ENCODE peak calls at places on chromosomes 11 and 22, in four cellular contexts. N, O, K and C are unnamed samples.

GRCh38 chr22:49810363-49811013 is 17.2 kb downstream of the BRD1 start:
- DNase-seq in O (no peak), K (no peak), N (peak), C (no peak)

GRCh38 chr11:120021978-120022377 is 115.9 kb downstream of the TRIM29 start:
- DNase-seq in K (no peak), O (no peak), N (no peak), C (peak)

GRCh38 chr11:66886671-66887221 is 29.9 kb downstream of the LRFN4 start:
- DNase-seq in O (no peak), N (peak), K (no peak), C (no peak)

GRCh38 chr11:84719935-84720577 is 907.1 kb downstream of the DLG2 start:
- DNase-seq in O (peak), K (peak), N (no peak), C (peak)

GRCh38 chr11:116300252-116300651 is 472.5 kb downstream of the BUD13 start:
- DNase-seq in N (no peak), O (peak), K (no peak), C (no peak)

GRCh38 chr22:43343262-43343988 is at the start of gene SCUBE1:
- DNase-seq in K (peak), O (peak), N (no peak), C (peak)

GRCh38 chr22:44211256-44211945 is 30.7 kb downstream of the PARVG start:
- DNase-seq in O (no peak), N (no peak), K (no peak), C (peak)

GRCh38 chr11:45959851-45960250 is 37.4 kb downstream of the LARGE2 start:
- DNase-seq in N (no peak), K (no peak), O (no peak), C (no peak)

GRCh38 chr11:116700586-116701220 is 72.1 kb downstream of the BUD13 start:
- DNase-seq in N (no peak), K (peak), O (no peak), C (peak)

GRCh38 chr11:34585870-34586654 is 34.8 kb upstream of the EHF start:
- DNase-seq in O (peak), K (no peak), N (peak), C (no peak)

GRCh38 chr22:46463435-46464227 is 73.8 kb downstream of the CELSR1 start:
- DNase-seq in N (no peak), O (no peak), K (no peak), C (no peak)

GRCh38 chr22:28018461-28018927 is 99.4 kb upstream of the PITPNB start:
- DNase-seq in N (no peak), K (no peak), O (no peak), C (no peak)

GRCh38 chr22:37906364-37907008 is 389 bp downstream of the MICALL1 start:
- DNase-seq in K (peak), N (no peak), O (no peak), C (no peak)

GRCh38 chr22:29606320-29606719 is 2.9 kb downstream of the NF2 start:
- DNase-seq in K (no peak), O (peak), N (no peak), C (peak)

GRCh38 chr11:109789911-109790310 is 303.3 kb upstream of the ZC3H12C start:
- DNase-seq in O (peak), N (peak), K (no peak), C (no peak)

GRCh38 chr22:38310518-38311330 is 6.5 kb downstream of the CSNK1E start:
- DNase-seq in O (no peak), N (no peak), K (no peak), C (no peak)

GRCh38 chr11:2929880-2930704 is 872 bp upstream of the PHLDA2 start:
- DNase-seq in K (peak), O (peak), N (peak), C (peak)

GRCh38 chr22:29700949-29701927 is 18.6 kb upstream of the CABP7 start:
- DNase-seq in N (peak), K (no peak), O (peak), C (peak)

GRCh38 chr11:112525844-112526590 is 265.4 kb upstream of the PLET1 start:
- DNase-seq in O (no peak), K (no peak), N (no peak), C (no peak)

GRCh38 chr22:29454186-29454745 is 15.9 kb downstream of the RFPL1 start:
- DNase-seq in N (no peak), K (no peak), O (no peak), C (no peak)

GRCh38 chr11:122093731-122094130 is 22.3 kb downstream of the BLID start:
- DNase-seq in K (no peak), N (peak), O (no peak), C (no peak)

GRCh38 chr22:20080445-20080775 is 369 bp downstream of the DGCR8 start:
- DNase-seq in N (peak), O (peak), K (peak), C (peak)

GRCh38 chr22:44620129-44620840 is 81.7 kb upstream of the PRR5 start:
- DNase-seq in O (peak), N (peak), K (peak), C (peak)

GRCh38 chr11:100740440-100740839 is 53.4 kb downstream of the ARHGAP42 start:
- DNase-seq in O (no peak), N (peak), K (no peak), C (no peak)

GRCh38 chr11:62974848-62975522 is 9.8 kb downstream of the SLC22A6 start:
- DNase-seq in O (peak), K (peak), N (no peak), C (peak)

GRCh38 chr11:95257596-95257995 is 26.6 kb upstream of the SESN3 start:
- DNase-seq in O (no peak), N (no peak), K (no peak), C (no peak)

GRCh38 chr11:32118025-32118974 is 27.4 kb downstream of the RCN1 start:
- DNase-seq in O (no peak), K (no peak), N (peak), C (no peak)

GRCh38 chr11:6458352-6458751 is 15.4 kb downstream of the TRIM3 start:
- DNase-seq in K (no peak), N (no peak), O (no peak), C (no peak)

GRCh38 chr11:128235446-128235845 is 351.9 kb downstream of the ETS1 start:
- DNase-seq in N (no peak), K (no peak), O (peak), C (no peak)

GRCh38 chr22:29217827-29218757 is 12.4 kb downstream of the EMID1 start:
- DNase-seq in K (no peak), N (no peak), O (peak), C (peak)

GRCh38 chr11:17544181-17544622 is at the start of gene USH1C:
- DNase-seq in K (peak), N (no peak), O (peak), C (peak)

GRCh38 chr11:94417386-94417987 is 16.3 kb upstream of the GPR83 start:
- DNase-seq in K (no peak), N (peak), O (peak), C (no peak)

GRCh38 chr11:26335903-26336302 is 4.0 kb downstream of the ANO3 start:
- DNase-seq in O (no peak), K (no peak), N (no peak), C (no peak)

GRCh38 chr22:38638216-38638615 is 18.0 kb downstream of the FAM227A start:
- DNase-seq in K (no peak), O (no peak), N (peak), C (no peak)

GRCh38 chr22:47401976-47402770 is 639.7 kb downstream of the TBC1D22A start:
- DNase-seq in K (no peak), O (no peak), N (no peak), C (no peak)

GRCh38 chr11:66718320-66718971 is 10.6 kb downstream of the SPTBN2 start:
- DNase-seq in K (peak), N (no peak), O (no peak), C (peak)

GRCh38 chr11:48064306-48064705 is 83.9 kb downstream of the PTPRJ start:
- DNase-seq in N (peak), O (no peak), K (no peak), C (no peak)

DNA sequence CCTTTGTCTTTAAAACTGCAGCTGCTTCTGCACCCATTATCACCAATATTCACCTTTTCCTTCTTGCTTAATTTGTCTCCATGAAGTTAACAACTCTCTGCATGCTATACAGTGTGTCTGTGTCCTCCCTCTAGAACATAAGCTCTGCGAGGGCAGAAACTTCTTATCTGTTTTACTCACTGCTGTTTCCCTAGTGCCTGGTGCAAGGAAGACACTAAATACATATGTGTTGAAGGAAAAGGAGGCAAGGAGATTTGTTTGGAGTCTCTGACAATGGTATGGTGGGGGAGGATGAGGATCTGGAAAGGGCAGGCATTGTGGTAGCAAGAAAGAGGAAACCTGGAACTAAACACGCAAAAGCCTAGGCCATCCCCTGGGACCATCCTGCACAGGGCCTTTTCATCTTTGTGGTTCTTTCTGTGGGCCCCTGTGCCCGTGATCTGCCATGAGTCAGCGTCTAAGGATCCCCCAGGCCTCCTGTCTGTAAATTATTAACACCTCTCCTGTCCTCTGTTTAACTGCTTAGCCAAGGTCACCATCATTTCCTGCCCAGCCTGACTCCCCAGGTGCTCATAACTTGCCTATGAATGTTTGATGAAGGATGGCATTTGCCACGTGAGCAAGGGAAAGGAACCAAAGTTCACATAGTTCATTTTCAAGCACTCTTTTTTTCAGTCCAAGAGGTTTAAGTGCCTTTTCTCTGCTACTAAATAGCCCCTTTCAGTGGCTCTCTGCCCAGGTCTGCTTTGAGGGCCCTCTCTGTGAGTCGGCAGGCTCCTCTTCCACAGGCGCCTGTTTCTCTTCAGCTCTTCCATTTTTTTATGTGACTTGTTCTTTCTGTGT is 131.1 kb downstream of the RASSF10 start:
- DNase-seq in O (no peak), N (peak), K (no peak), C (no peak)
- H4K5ac ChIP-seq in O (no peak), N (no peak), K (no peak), C (no peak)

GRCh38 chr11:15884131-15884530 is 472.2 kb downstream of the SOX6 start:
- DNase-seq in N (no peak), O (no peak), K (no peak), C (no peak)

GRCh38 chr11:15884792-15885540 is 471.4 kb downstream of the SOX6 start:
- DNase-seq in K (no peak), O (peak), N (no peak), C (no peak)

GRCh38 chr11:15886866-15887265 is 469.5 kb downstream of the SOX6 start:
- DNase-seq in O (no peak), K (no peak), N (peak), C (no peak)

GRCh38 chr11:15883349-15883961 is 472.9 kb downstream of the SOX6 start:
- DNase-seq in O (no peak), N (peak), K (no peak), C (no peak)

GRCh38 chr11:15885913-15886698 is 470.2 kb downstream of the SOX6 start:
- DNase-seq in O (no peak), N (no peak), K (no peak), C (no peak)
- H3K4ac ChIP-seq in O (no peak), N (peak), K (no peak), C (no peak)

GRCh38 chr11:118877487-118878173 is 6.1 kb upstream of the CXCR5 start:
- DNase-seq in N (no peak), O (no peak), K (no peak), C (no peak)
- H3K27ac ChIP-seq in N (no peak), O (no peak), K (no peak), C (no peak)

DNA sequence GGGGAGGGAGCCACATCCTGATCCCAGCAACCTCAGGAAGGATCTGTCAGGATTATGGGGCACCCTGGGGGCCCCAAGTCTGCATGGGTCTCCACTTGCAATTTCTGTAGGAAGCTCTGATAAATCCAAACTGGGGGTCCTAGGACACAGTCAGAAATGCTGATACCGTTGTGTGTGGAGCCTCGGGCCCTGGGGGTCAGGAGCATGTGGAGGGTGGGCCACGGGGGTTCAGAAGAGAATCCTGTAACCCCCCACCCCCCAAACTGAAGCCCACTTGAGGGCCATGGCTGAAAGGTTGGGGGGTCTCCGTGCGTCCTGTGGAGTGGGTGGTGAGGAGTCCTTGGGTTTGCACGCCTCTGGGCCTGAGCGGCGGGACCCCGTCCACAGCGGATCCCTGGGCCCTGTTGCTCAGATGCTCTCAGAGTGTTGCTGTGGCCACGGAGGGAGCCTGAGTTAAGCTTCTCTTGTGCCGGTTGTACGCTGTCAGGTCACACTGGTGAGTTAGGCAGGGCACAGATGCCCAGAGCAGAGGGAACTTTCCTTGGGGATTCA is 72.2 kb downstream of the LRP5 start:
- DNase-seq in N (no peak), K (no peak), O (no peak), C (no peak)
- H4K5ac ChIP-seq in N (no peak), K (no peak), O (no peak), C (no peak)